ENCODE peak calls at places on chromosomes 5 and 9, in six cellular contexts. One of them, this sample, is unnamed.

GRCh38 chr9:21803674-21804048 is 1.2 kb downstream of the MTAP start:
- DNase-seq in stimulated activated CD8-positive, alpha-beta memory T cell treated with anti-CD3 and anti-CD28 coated beads, Interleukin-15, amount 100 ng/mL, for 1 hour: no peak
- DNase-seq in putamen: no peak
- DNase-seq in activated T-cell treated with anti-CD3 and anti-CD28 coated beads for 1 hour: no peak
- DNase-seq in endothelial cell: no peak
- DNase-seq in NCI-H1092 treated with DMSO at 0.1 percent for 48 hours: no peak
- DNase-seq in this sample: no peak

GRCh38 chr5:118249386-118249785 is 739.0 kb downstream of the DTWD2 start:
- DNase-seq in endothelial cell: no peak
- DNase-seq in activated T-cell treated with anti-CD3 and anti-CD28 coated beads for 1 hour: no peak
- DNase-seq in NCI-H1092 treated with DMSO at 0.1 percent for 48 hours: no peak
- DNase-seq in putamen: no peak
- DNase-seq in stimulated activated CD8-positive, alpha-beta memory T cell treated with anti-CD3 and anti-CD28 coated beads, Interleukin-15, amount 100 ng/mL, for 1 hour: no peak
- DNase-seq in this sample: no peak

GRCh38 chr5:93582677-93583524 is at the start of gene NR2F1:
- DNase-seq in activated T-cell treated with anti-CD3 and anti-CD28 coated beads for 1 hour: no peak
- DNase-seq in stimulated activated CD8-positive, alpha-beta memory T cell treated with anti-CD3 and anti-CD28 coated beads, Interleukin-15, amount 100 ng/mL, for 1 hour: no peak
- DNase-seq in endothelial cell: no peak
- DNase-seq in putamen: peak; percentile 68
- DNase-seq in NCI-H1092 treated with DMSO at 0.1 percent for 48 hours: peak; percentile 96
- DNase-seq in this sample: peak; percentile 93

GRCh38 chr9:93319992-93320490 is 131.4 kb upstream of the FAM120A start:
- DNase-seq in putamen: no peak
- DNase-seq in NCI-H1092 treated with DMSO at 0.1 percent for 48 hours: peak; percentile 61
- DNase-seq in activated T-cell treated with anti-CD3 and anti-CD28 coated beads for 1 hour: no peak
- DNase-seq in endothelial cell: no peak
- DNase-seq in stimulated activated CD8-positive, alpha-beta memory T cell treated with anti-CD3 and anti-CD28 coated beads, Interleukin-15, amount 100 ng/mL, for 1 hour: no peak
- DNase-seq in this sample: no peak

GRCh38 chr5:8857051-8857450 is 688.8 kb downstream of the SEMA5A start:
- DNase-seq in endothelial cell: no peak
- DNase-seq in stimulated activated CD8-positive, alpha-beta memory T cell treated with anti-CD3 and anti-CD28 coated beads, Interleukin-15, amount 100 ng/mL, for 1 hour: no peak
- DNase-seq in putamen: no peak
- DNase-seq in NCI-H1092 treated with DMSO at 0.1 percent for 48 hours: no peak
- DNase-seq in activated T-cell treated with anti-CD3 and anti-CD28 coated beads for 1 hour: no peak
- DNase-seq in this sample: no peak

GRCh38 chr5:137516251-137516797 is 17.2 kb upstream of the SPOCK1 start:
- DNase-seq in stimulated activated CD8-positive, alpha-beta memory T cell treated with anti-CD3 and anti-CD28 coated beads, Interleukin-15, amount 100 ng/mL, for 1 hour: no peak
- DNase-seq in activated T-cell treated with anti-CD3 and anti-CD28 coated beads for 1 hour: no peak
- DNase-seq in NCI-H1092 treated with DMSO at 0.1 percent for 48 hours: no peak
- DNase-seq in putamen: no peak
- DNase-seq in endothelial cell: no peak
- DNase-seq in this sample: no peak

GRCh38 chr9:99078731-99079130 is 26.2 kb upstream of the TGFBR1 start:
- DNase-seq in stimulated activated CD8-positive, alpha-beta memory T cell treated with anti-CD3 and anti-CD28 coated beads, Interleukin-15, amount 100 ng/mL, for 1 hour: no peak
- DNase-seq in endothelial cell: no peak
- DNase-seq in NCI-H1092 treated with DMSO at 0.1 percent for 48 hours: no peak
- DNase-seq in putamen: no peak
- DNase-seq in activated T-cell treated with anti-CD3 and anti-CD28 coated beads for 1 hour: no peak
- DNase-seq in this sample: no peak

GRCh38 chr9:4298255-4299005 is 1.4 kb downstream of the GLIS3 start:
- DNase-seq in activated T-cell treated with anti-CD3 and anti-CD28 coated beads for 1 hour: peak; percentile 11
- DNase-seq in endothelial cell: peak; percentile 6
- DNase-seq in NCI-H1092 treated with DMSO at 0.1 percent for 48 hours: no peak
- DNase-seq in putamen: no peak
- DNase-seq in stimulated activated CD8-positive, alpha-beta memory T cell treated with anti-CD3 and anti-CD28 coated beads, Interleukin-15, amount 100 ng/mL, for 1 hour: no peak
- DNase-seq in this sample: no peak

GRCh38 chr9:71446499-71447411 is 321.6 kb downstream of the CEMIP2 start:
- DNase-seq in activated T-cell treated with anti-CD3 and anti-CD28 coated beads for 1 hour: no peak
- DNase-seq in putamen: peak; percentile 5
- DNase-seq in stimulated activated CD8-positive, alpha-beta memory T cell treated with anti-CD3 and anti-CD28 coated beads, Interleukin-15, amount 100 ng/mL, for 1 hour: no peak
- DNase-seq in NCI-H1092 treated with DMSO at 0.1 percent for 48 hours: peak; percentile 22
- DNase-seq in endothelial cell: peak; percentile 84
- DNase-seq in this sample: no peak

GRCh38 chr5:66694036-66694435 is 97.8 kb downstream of the MAST4 start:
- DNase-seq in NCI-H1092 treated with DMSO at 0.1 percent for 48 hours: no peak
- DNase-seq in stimulated activated CD8-positive, alpha-beta memory T cell treated with anti-CD3 and anti-CD28 coated beads, Interleukin-15, amount 100 ng/mL, for 1 hour: no peak
- DNase-seq in putamen: no peak
- DNase-seq in activated T-cell treated with anti-CD3 and anti-CD28 coated beads for 1 hour: no peak
- DNase-seq in endothelial cell: no peak
- DNase-seq in this sample: no peak

GRCh38 chr5:134982230-134982629 is 14.5 kb downstream of the CATSPER3 start:
- DNase-seq in endothelial cell: no peak
- DNase-seq in stimulated activated CD8-positive, alpha-beta memory T cell treated with anti-CD3 and anti-CD28 coated beads, Interleukin-15, amount 100 ng/mL, for 1 hour: no peak
- DNase-seq in activated T-cell treated with anti-CD3 and anti-CD28 coated beads for 1 hour: no peak
- DNase-seq in NCI-H1092 treated with DMSO at 0.1 percent for 48 hours: no peak
- DNase-seq in putamen: no peak
- DNase-seq in this sample: no peak

GRCh38 chr5:163682226-163682625 is 176.8 kb downstream of the MAT2B start:
- DNase-seq in activated T-cell treated with anti-CD3 and anti-CD28 coated beads for 1 hour: no peak
- DNase-seq in NCI-H1092 treated with DMSO at 0.1 percent for 48 hours: no peak
- DNase-seq in putamen: no peak
- DNase-seq in stimulated activated CD8-positive, alpha-beta memory T cell treated with anti-CD3 and anti-CD28 coated beads, Interleukin-15, amount 100 ng/mL, for 1 hour: no peak
- DNase-seq in endothelial cell: no peak
- DNase-seq in this sample: no peak

GRCh38 chr5:171840066-171840465 is 54.4 kb downstream of the SMIM23 start:
- DNase-seq in stimulated activated CD8-positive, alpha-beta memory T cell treated with anti-CD3 and anti-CD28 coated beads, Interleukin-15, amount 100 ng/mL, for 1 hour: no peak
- DNase-seq in NCI-H1092 treated with DMSO at 0.1 percent for 48 hours: peak; percentile 46
- DNase-seq in activated T-cell treated with anti-CD3 and anti-CD28 coated beads for 1 hour: no peak
- DNase-seq in putamen: no peak
- DNase-seq in endothelial cell: no peak
- DNase-seq in this sample: no peak

GRCh38 chr9:563200-563599 is 278.3 kb upstream of the DMRT1 start:
- DNase-seq in endothelial cell: no peak
- DNase-seq in NCI-H1092 treated with DMSO at 0.1 percent for 48 hours: no peak
- DNase-seq in activated T-cell treated with anti-CD3 and anti-CD28 coated beads for 1 hour: no peak
- DNase-seq in stimulated activated CD8-positive, alpha-beta memory T cell treated with anti-CD3 and anti-CD28 coated beads, Interleukin-15, amount 100 ng/mL, for 1 hour: no peak
- DNase-seq in putamen: peak; percentile 86
- DNase-seq in this sample: no peak

GRCh38 chr9:123401879-123402513 is 46.0 kb downstream of the CRB2 start:
- DNase-seq in stimulated activated CD8-positive, alpha-beta memory T cell treated with anti-CD3 and anti-CD28 coated beads, Interleukin-15, amount 100 ng/mL, for 1 hour: no peak
- DNase-seq in endothelial cell: peak; percentile 60
- DNase-seq in activated T-cell treated with anti-CD3 and anti-CD28 coated beads for 1 hour: no peak
- DNase-seq in NCI-H1092 treated with DMSO at 0.1 percent for 48 hours: peak; percentile 47
- DNase-seq in putamen: peak; percentile 29
- DNase-seq in this sample: no peak

GRCh38 chr9:16458696-16459420 is 411.6 kb downstream of the BNC2 start:
- DNase-seq in activated T-cell treated with anti-CD3 and anti-CD28 coated beads for 1 hour: no peak
- DNase-seq in putamen: no peak
- DNase-seq in NCI-H1092 treated with DMSO at 0.1 percent for 48 hours: peak; percentile 92
- DNase-seq in stimulated activated CD8-positive, alpha-beta memory T cell treated with anti-CD3 and anti-CD28 coated beads, Interleukin-15, amount 100 ng/mL, for 1 hour: no peak
- DNase-seq in endothelial cell: no peak
- DNase-seq in this sample: no peak

GRCh38 chr5:16735092-16735970 is 118.5 kb upstream of the RETREG1 start:
- DNase-seq in stimulated activated CD8-positive, alpha-beta memory T cell treated with anti-CD3 and anti-CD28 coated beads, Interleukin-15, amount 100 ng/mL, for 1 hour: no peak
- DNase-seq in endothelial cell: no peak
- DNase-seq in activated T-cell treated with anti-CD3 and anti-CD28 coated beads for 1 hour: no peak
- DNase-seq in NCI-H1092 treated with DMSO at 0.1 percent for 48 hours: peak; percentile 76
- DNase-seq in putamen: no peak
- DNase-seq in this sample: no peak

GRCh38 chr9:976258-976804 is at the start of gene DMRT3:
- DNase-seq in putamen: no peak
- DNase-seq in activated T-cell treated with anti-CD3 and anti-CD28 coated beads for 1 hour: no peak
- DNase-seq in endothelial cell: peak; percentile 36
- DNase-seq in NCI-H1092 treated with DMSO at 0.1 percent for 48 hours: no peak
- DNase-seq in stimulated activated CD8-positive, alpha-beta memory T cell treated with anti-CD3 and anti-CD28 coated beads, Interleukin-15, amount 100 ng/mL, for 1 hour: no peak
- DNase-seq in this sample: no peak

GRCh38 chr5:133992429-133993151 is 12.2 kb downstream of the VDAC1 start:
- DNase-seq in endothelial cell: no peak
- DNase-seq in putamen: peak; percentile 64
- DNase-seq in activated T-cell treated with anti-CD3 and anti-CD28 coated beads for 1 hour: no peak
- DNase-seq in NCI-H1092 treated with DMSO at 0.1 percent for 48 hours: no peak
- DNase-seq in stimulated activated CD8-positive, alpha-beta memory T cell treated with anti-CD3 and anti-CD28 coated beads, Interleukin-15, amount 100 ng/mL, for 1 hour: no peak
- DNase-seq in this sample: no peak

GRCh38 chr9:126781186-126781585 is 23.7 kb upstream of the ZBTB43 start:
- DNase-seq in endothelial cell: no peak
- DNase-seq in NCI-H1092 treated with DMSO at 0.1 percent for 48 hours: no peak
- DNase-seq in stimulated activated CD8-positive, alpha-beta memory T cell treated with anti-CD3 and anti-CD28 coated beads, Interleukin-15, amount 100 ng/mL, for 1 hour: no peak
- DNase-seq in activated T-cell treated with anti-CD3 and anti-CD28 coated beads for 1 hour: no peak
- DNase-seq in putamen: no peak
- DNase-seq in this sample: no peak

GRCh38 chr9:26033346-26033745 is 355.1 kb upstream of the TUSC1 start:
- DNase-seq in stimulated activated CD8-positive, alpha-beta memory T cell treated with anti-CD3 and anti-CD28 coated beads, Interleukin-15, amount 100 ng/mL, for 1 hour: no peak
- DNase-seq in NCI-H1092 treated with DMSO at 0.1 percent for 48 hours: no peak
- DNase-seq in endothelial cell: no peak
- DNase-seq in putamen: no peak
- DNase-seq in activated T-cell treated with anti-CD3 and anti-CD28 coated beads for 1 hour: no peak
- DNase-seq in this sample: no peak

GRCh38 chr5:151202381-151203139 is 21.3 kb downstream of the CCDC69 start:
- DNase-seq in putamen: no peak
- DNase-seq in endothelial cell: no peak
- DNase-seq in NCI-H1092 treated with DMSO at 0.1 percent for 48 hours: no peak
- DNase-seq in stimulated activated CD8-positive, alpha-beta memory T cell treated with anti-CD3 and anti-CD28 coated beads, Interleukin-15, amount 100 ng/mL, for 1 hour: no peak
- DNase-seq in activated T-cell treated with anti-CD3 and anti-CD28 coated beads for 1 hour: no peak
- DNase-seq in this sample: no peak

GRCh38 chr9:34675874-34676273 is 13.4 kb upstream of the CCL27 start:
- DNase-seq in activated T-cell treated with anti-CD3 and anti-CD28 coated beads for 1 hour: no peak
- DNase-seq in putamen: no peak
- DNase-seq in NCI-H1092 treated with DMSO at 0.1 percent for 48 hours: no peak
- DNase-seq in stimulated activated CD8-positive, alpha-beta memory T cell treated with anti-CD3 and anti-CD28 coated beads, Interleukin-15, amount 100 ng/mL, for 1 hour: no peak
- DNase-seq in endothelial cell: no peak
- DNase-seq in this sample: no peak

GRCh38 chr5:10324519-10325370 is 17.0 kb upstream of the CMBL start:
- DNase-seq in NCI-H1092 treated with DMSO at 0.1 percent for 48 hours: no peak
- DNase-seq in endothelial cell: no peak
- DNase-seq in putamen: no peak
- DNase-seq in stimulated activated CD8-positive, alpha-beta memory T cell treated with anti-CD3 and anti-CD28 coated beads, Interleukin-15, amount 100 ng/mL, for 1 hour: no peak
- DNase-seq in activated T-cell treated with anti-CD3 and anti-CD28 coated beads for 1 hour: no peak
- DNase-seq in this sample: no peak

GRCh38 chr9:74373348-74373747 is 123.8 kb upstream of the RORB start:
- DNase-seq in stimulated activated CD8-positive, alpha-beta memory T cell treated with anti-CD3 and anti-CD28 coated beads, Interleukin-15, amount 100 ng/mL, for 1 hour: no peak
- DNase-seq in activated T-cell treated with anti-CD3 and anti-CD28 coated beads for 1 hour: no peak
- DNase-seq in endothelial cell: no peak
- DNase-seq in putamen: no peak
- DNase-seq in NCI-H1092 treated with DMSO at 0.1 percent for 48 hours: no peak
- DNase-seq in this sample: no peak